ENCODE peak calls at places on chromosome 12, in five cellular contexts. One of them, this sample, is unnamed.
A peak's percentile ranks its signal among the peaks of the same experiment; 100 is the strongest.

GRCh38 chr12:119659289-119659897 is 8.5 kb upstream of the PRKAB1 start:
- DNase-seq in suprapubic skin: no peak
- DNase-seq in A673: peak; percentile 50
- DNase-seq in GM20000: peak; percentile 61
- DNase-seq in left colon: no peak
- DNase-seq in this sample: peak; percentile 26

GRCh38 chr12:57750561-57751431 is 1.3 kb downstream of the CDK4 start:
- DNase-seq in suprapubic skin: no peak
- DNase-seq in A673: no peak
- DNase-seq in GM20000: no peak
- DNase-seq in left colon: no peak
- DNase-seq in this sample: no peak

GRCh38 chr12:94994312-94994711 is 9.2 kb downstream of the NDUFA12 start:
- DNase-seq in suprapubic skin: no peak
- DNase-seq in A673: no peak
- DNase-seq in GM20000: no peak
- DNase-seq in left colon: no peak
- DNase-seq in this sample: no peak

GRCh38 chr12:114481200-114481535 is 75.2 kb upstream of the TBX5 start:
- DNase-seq in suprapubic skin: no peak
- DNase-seq in A673: no peak
- DNase-seq in GM20000: no peak
- DNase-seq in left colon: no peak
- DNase-seq in this sample: no peak

GRCh38 chr12:58387199-58387598 is 445.8 kb downstream of the ATP23 start:
- DNase-seq in suprapubic skin: no peak
- DNase-seq in A673: no peak
- DNase-seq in GM20000: no peak
- DNase-seq in left colon: no peak
- DNase-seq in this sample: no peak

GRCh38 chr12:11228268-11228879 is 41.1 kb downstream of the PRB3 start:
- DNase-seq in suprapubic skin: no peak
- DNase-seq in A673: peak; percentile 73
- DNase-seq in GM20000: peak; percentile 42
- DNase-seq in left colon: no peak
- DNase-seq in this sample: peak; percentile 31

GRCh38 chr12:49352351-49352750 is 5.7 kb downstream of the DNAJC22 start:
- DNase-seq in suprapubic skin: peak; percentile 10
- DNase-seq in A673: no peak
- DNase-seq in GM20000: no peak
- DNase-seq in left colon: no peak
- DNase-seq in this sample: no peak

GRCh38 chr12:120037851-120038250 is 48.8 kb downstream of the BICDL1 start:
- DNase-seq in suprapubic skin: no peak
- DNase-seq in A673: no peak
- DNase-seq in GM20000: no peak
- DNase-seq in left colon: no peak
- DNase-seq in this sample: no peak

GRCh38 chr12:48779869-48780268 is 9.0 kb downstream of the ADCY6 start:
- DNase-seq in suprapubic skin: no peak
- DNase-seq in A673: peak; percentile 50
- DNase-seq in GM20000: no peak
- DNase-seq in left colon: no peak
- DNase-seq in this sample: no peak

This sample was measured in MM.1S.